ENCODE peak calls at places on chromosomes 2 and 18, in eight cellular contexts. M is NCI-H1092, E is neural progenitor cell, J is posterior cingulate gyrus, B is tibial nerve, H is PC-3, N is frontal cortex, C is NCI-H1436 treated with DMSO at 0.1 percent for 48 hours. T is an unnamed sample.

GRCh38 chr18:9094307-9095226 is 7.9 kb upstream of the NDUFV2 start:
- DNase-seq in H (peak; percentile 84), N (no peak), E (no peak), M (no peak), C (no peak), J (no peak), B (no peak), T (no peak)

GRCh38 chr2:54906711-54907110 is 143.5 kb downstream of the RTN4 start:
- DNase-seq in C (no peak), J (peak; percentile 51), E (no peak), M (no peak), N (no peak), H (no peak), B (no peak), T (peak; percentile 21)

GRCh38 chr2:239184179-239184578 is 216.6 kb downstream of the HDAC4 start:
- DNase-seq in B (no peak), C (no peak), J (no peak), E (no peak), H (no peak), M (no peak), N (no peak), T (no peak)

GRCh38 chr18:55780591-55781071 is 192.6 kb upstream of the TCF4 start:
- DNase-seq in B (no peak), N (no peak), C (no peak), M (no peak), E (no peak), J (no peak), H (no peak), T (no peak)

GRCh38 chr2:64325852-64326577 is 127.9 kb upstream of the LGALSL start:
- DNase-seq in E (no peak), J (no peak), B (no peak), H (no peak), M (no peak), N (no peak), C (no peak), T (no peak)

GRCh38 chr2:12057436-12058166 is 311.2 kb downstream of the LPIN1 start:
- DNase-seq in C (no peak), N (no peak), E (no peak), B (no peak), M (no peak), J (no peak), H (no peak), T (no peak)

GRCh38 chr2:66772618-66773017 is 337.7 kb downstream of the MEIS1 start:
- DNase-seq in J (no peak), E (no peak), B (no peak), N (no peak), M (no peak), H (no peak), C (no peak), T (no peak)

GRCh38 chr2:6557737-6558136 is 308.0 kb downstream of the CMPK2 start:
- DNase-seq in B (no peak), N (no peak), J (no peak), C (no peak), E (no peak), H (no peak), M (no peak), T (no peak)

GRCh38 chr2:67241453-67241852 is 155.7 kb upstream of the ETAA1 start:
- DNase-seq in B (no peak), E (no peak), C (no peak), J (no peak), N (no peak), H (no peak), M (no peak), T (no peak)

GRCh38 chr2:158600155-158600802 is 143.5 kb downstream of the PKP4 start:
- DNase-seq in J (no peak), H (peak; percentile 94), B (no peak), M (no peak), E (no peak), C (no peak), N (no peak), T (no peak)

GRCh38 chr2:152573168-152573567 is 144.1 kb downstream of the PRPF40A start:
- DNase-seq in C (no peak), M (no peak), N (no peak), E (no peak), B (no peak), J (no peak), H (peak; percentile 53), T (peak; percentile 71)

GRCh38 chr2:160570386-160570785 is 76.8 kb upstream of the RBMS1 start:
- DNase-seq in M (no peak), E (no peak), C (no peak), H (no peak), B (no peak), N (no peak), J (no peak), T (no peak)

GRCh38 chr2:11103984-11104793 is 51.1 kb upstream of the SLC66A3 start:
- DNase-seq in H (no peak), B (no peak), C (no peak), J (no peak), N (no peak), M (no peak), E (no peak), T (no peak)

GRCh38 chr2:100799701-100800100 is 20.2 kb upstream of the NPAS2 start:
- DNase-seq in J (no peak), M (peak; percentile 27), H (no peak), C (no peak), E (no peak), B (no peak), N (no peak), T (no peak)

GRCh38 chr2:19559596-19560240 is 201.3 kb upstream of the OSR1 start:
- DNase-seq in H (peak; percentile 23), C (no peak), J (no peak), E (no peak), M (no peak), B (no peak), N (no peak), T (no peak)

GRCh38 chr2:96636772-96637171 is 1.3 kb downstream of the KANSL3 start:
- DNase-seq in B (no peak), C (no peak), E (no peak), N (no peak), H (peak; percentile 16), J (no peak), M (no peak), T (no peak)

GRCh38 chr2:177322801-177323261 is 58.3 kb upstream of the NFE2L2 start:
- DNase-seq in N (no peak), C (no peak), E (no peak), H (no peak), J (no peak), B (no peak), M (no peak), T (no peak)

GRCh38 chr18:58180738-58181353 is 136.8 kb downstream of the NEDD4L start:
- DNase-seq in E (peak; percentile 66), B (peak; percentile 25), H (peak; percentile 72), M (peak; percentile 54), J (no peak), C (no peak), N (no peak), T (no peak)

GRCh38 chr2:6069354-6069753 is 377.2 kb downstream of the SOX11 start:
- DNase-seq in J (no peak), H (no peak), M (peak; percentile 78), C (peak; percentile 91), B (no peak), E (peak; percentile 32), N (no peak), T (no peak)

GRCh38 chr18:79493211-79493800 is 97.6 kb downstream of the NFATC1 start:
- DNase-seq in B (peak; percentile 11), J (peak; percentile 12), E (no peak), M (no peak), N (no peak), H (no peak), C (no peak), T (no peak)

GRCh38 chr2:67259581-67260347 is 137.4 kb upstream of the ETAA1 start:
- DNase-seq in M (no peak), E (no peak), H (peak; percentile 86), J (no peak), C (no peak), N (no peak), B (no peak), T (no peak)

GRCh38 chr2:60334610-60335009 is 218.8 kb downstream of the BCL11A start:
- DNase-seq in M (no peak), H (no peak), B (no peak), E (no peak), J (no peak), N (no peak), C (no peak), T (no peak)

GRCh38 chr18:36297419-36298112 is at the start of gene FHOD3:
- DNase-seq in B (no peak), N (peak; percentile 81), J (peak; percentile 53), E (peak; percentile 94), C (no peak), H (peak; percentile 47), M (peak; percentile 66), T (peak; percentile 66)

GRCh38 chr2:240432820-240433801 is 2.4 kb upstream of the GPC1 start:
- DNase-seq in H (no peak), N (no peak), M (no peak), J (peak; percentile 19), C (no peak), E (no peak), B (no peak), T (no peak)

GRCh38 chr2:12603781-12604180 is 113.0 kb upstream of the TRIB2 start:
- DNase-seq in M (no peak), C (no peak), H (no peak), J (no peak), E (no peak), B (no peak), N (no peak), T (no peak)

GRCh38 chr2:129193961-129194360 is 785.5 kb upstream of the RAB6C start:
- DNase-seq in B (no peak), H (no peak), C (no peak), E (peak; percentile 29), N (no peak), M (no peak), J (no peak), T (no peak)

GRCh38 chr18:40926679-40927078 is 1028.4 kb upstream of the PIK3C3 start:
- DNase-seq in M (no peak), J (no peak), H (no peak), E (no peak), B (no peak), N (no peak), C (no peak), T (no peak)

GRCh38 chr2:220276736-220277444 is 649.5 kb downstream of the SLC4A3 start:
- DNase-seq in B (no peak), C (no peak), E (no peak), N (no peak), J (no peak), M (no peak), H (peak; percentile 32), T (no peak)

GRCh38 chr2:134459706-134460406 is 206.0 kb downstream of the MGAT5 start:
- DNase-seq in N (no peak), B (no peak), J (no peak), C (no peak), E (no peak), M (no peak), H (no peak), T (no peak)

GRCh38 chr18:10805587-10806088 is 279.8 kb downstream of the NAPG start:
- DNase-seq in N (no peak), H (no peak), M (no peak), J (no peak), E (no peak), C (no peak), B (no peak), T (no peak)

GRCh38 chr2:98586466-98587140 is 21.7 kb downstream of the COA5 start:
- DNase-seq in H (no peak), M (no peak), B (no peak), C (no peak), J (no peak), N (no peak), E (no peak), T (no peak)